ENCODE peak calls at places on chromosomes 11 and 22, in eight cellular contexts. W is T-cell; G is activated CD4-positive, alpha-beta memory T cell treated with anti-CD3 and anti-CD28 coated beads for 36 hours; T is activated T-cell treated with anti-CD3 and anti-CD28 coated beads for 1 hour; S is C1 segment of cervical spinal cord; V is CD8-positive, alpha-beta T cell; I is SW 1271; N is MV-4-11. Q is an unnamed sample.

GRCh38 chr11:96306933-96307747 is 35.9 kb downstream of the MAML2 start:
- DNase-seq in V (peak), W (no peak), T (no peak), G (no peak), I (peak), S (peak), N (no peak), Q (no peak)

GRCh38 chr11:123185326-123185725 is 9.7 kb downstream of the CLMP start:
- DNase-seq in G (no peak), N (no peak), T (no peak), V (no peak), W (no peak), I (no peak), S (no peak), Q (no peak)

GRCh38 chr22:39501644-39502108 is 414 bp upstream of the MIEF1 start:
- DNase-seq in I (no peak), T (no peak), W (no peak), V (no peak), N (no peak), G (no peak), S (no peak), Q (no peak)

GRCh38 chr11:1340111-1340510 is 30.7 kb upstream of the TOLLIP start:
- DNase-seq in W (no peak), G (peak), T (no peak), V (no peak), S (no peak), N (no peak), I (no peak), Q (no peak)

GRCh38 chr11:9003573-9004309 is at the start of gene NRIP3:
- DNase-seq in G (peak), S (peak), W (peak), N (peak), V (peak), T (peak), I (peak), Q (no peak)

GRCh38 chr11:35380603-35381002 is 38.8 kb downstream of the SLC1A2 start:
- DNase-seq in V (no peak), S (no peak), W (no peak), T (no peak), G (no peak), I (no peak), N (no peak), Q (no peak)

GRCh38 chr11:93073026-93073425 is 103.6 kb downstream of the MTNR1B start:
- DNase-seq in G (no peak), I (no peak), V (no peak), W (no peak), S (no peak), T (no peak), N (no peak), Q (no peak)

GRCh38 chr22:36221799-36222751 is 17.3 kb downstream of the APOL2 start:
- DNase-seq in I (no peak), V (peak), N (no peak), G (peak), W (peak), T (peak), S (no peak), Q (no peak)

GRCh38 chr22:22422629-22423112 is 85.9 kb downstream of the ZNF280B start:
- DNase-seq in T (peak), W (peak), G (peak), S (peak), I (peak), N (peak), V (peak), Q (no peak)

GRCh38 chr22:46881373-46882118 is 119.1 kb downstream of the TBC1D22A start:
- DNase-seq in S (no peak), I (peak), V (no peak), N (no peak), G (peak), W (no peak), T (no peak), Q (no peak)

GRCh38 chr11:33741806-33742205 is 5.6 kb upstream of the CD59 start:
- DNase-seq in I (no peak), T (no peak), W (no peak), V (no peak), S (no peak), G (no peak), N (no peak), Q (no peak)

GRCh38 chr11:99316761-99317475 is 296.2 kb downstream of the CNTN5 start:
- DNase-seq in N (no peak), V (no peak), G (no peak), T (no peak), I (no peak), W (no peak), S (no peak), Q (no peak)

GRCh38 chr22:36464715-36465231 is 16.7 kb downstream of the TXN2 start:
- DNase-seq in I (no peak), V (no peak), T (no peak), N (no peak), S (no peak), G (no peak), W (no peak), Q (no peak)

GRCh38 chr11:16893456-16894076 is 120.6 kb downstream of the PLEKHA7 start:
- DNase-seq in G (no peak), S (no peak), N (no peak), T (no peak), W (no peak), I (no peak), V (no peak), Q (no peak)

GRCh38 chr22:22111267-22111751 is 128.7 kb upstream of the TOP3B start:
- DNase-seq in S (no peak), T (no peak), W (no peak), G (peak), V (no peak), I (peak), N (no peak), Q (no peak)

GRCh38 chr22:23494593-23495266 is 85.4 kb downstream of the IGLL1 start:
- DNase-seq in W (no peak), T (no peak), S (no peak), I (no peak), N (no peak), G (no peak), V (no peak), Q (no peak)

GRCh38 chr11:60932605-60933346 is 8.5 kb downstream of the TMEM132A start:
- DNase-seq in S (no peak), V (no peak), W (no peak), I (no peak), T (no peak), N (no peak), G (no peak), Q (no peak)

GRCh38 chr22:30004101-30004500 is 76.2 kb upstream of the HORMAD2 start:
- DNase-seq in G (no peak), I (no peak), T (no peak), V (no peak), W (no peak), S (no peak), N (no peak), Q (no peak)

GRCh38 chr22:41551882-41552582 is 7.8 kb upstream of the POLR3H start:
- DNase-seq in S (no peak), G (no peak), W (no peak), V (no peak), T (no peak), I (no peak), N (no peak), Q (no peak)

GRCh38 chr11:47410404-47411264 is 2.2 kb downstream of the SLC39A13 start:
- DNase-seq in T (no peak), W (no peak), G (no peak), I (no peak), S (no peak), N (no peak), V (no peak), Q (no peak)

GRCh38 chr22:50568626-50569025 is 5.9 kb upstream of the SYCE3 start:
- DNase-seq in N (no peak), W (no peak), T (no peak), V (peak), S (no peak), G (no peak), I (no peak), Q (no peak)

GRCh38 chr22:24059121-24059520 is 48.0 kb downstream of the CABIN1 start:
- DNase-seq in N (no peak), T (no peak), V (no peak), G (no peak), W (no peak), I (no peak), S (no peak), Q (no peak)

Q was measured in chondrocyte.